ENCODE peak calls at places on chromosomes 16 and 17, in four cellular contexts. U, N, E and F are unnamed samples.

GRCh38 chr17:83196088-83196765 is 116.8 kb downstream of the METRNL start:
- DNase-seq in E (no peak), N (no peak), U (no peak), F (no peak)

GRCh38 chr16:13436641-13437423 is 483.1 kb upstream of the ERCC4 start:
- DNase-seq in E (no peak), N (no peak), U (no peak), F (no peak)

GRCh38 chr16:27495191-27495590 is 54.5 kb downstream of the GTF3C1 start:
- DNase-seq in E (no peak), N (no peak), U (no peak), F (no peak)

GRCh38 chr16:51317575-51317974 is 166.5 kb upstream of the SALL1 start:
- DNase-seq in E (no peak), U (no peak), N (no peak), F (no peak)

GRCh38 chr17:81715107-81715871 is 3.2 kb downstream of the SLC25A10 start:
- DNase-seq in N (no peak), E (no peak), U (no peak), F (no peak)

GRCh38 chr17:2867441-2868424 is 71.5 kb downstream of the RAP1GAP2 start:
- DNase-seq in E (no peak), U (no peak), N (no peak), F (no peak)

GRCh38 chr17:77512062-77512946 is 371.5 kb downstream of the SEC14L1 start:
- DNase-seq in E (no peak), N (no peak), U (no peak), F (no peak)

GRCh38 chr16:24610421-24610765 is 71.0 kb downstream of the RBBP6 start:
- DNase-seq in U (no peak), N (peak; percentile 4), E (no peak), F (no peak)

GRCh38 chr17:17535957-17536356 is 39.8 kb upstream of the RASD1 start:
- DNase-seq in N (no peak), E (peak; percentile 25), U (no peak), F (no peak)

GRCh38 chr17:10144456-10144855 is 54.0 kb downstream of the GAS7 start:
- DNase-seq in U (no peak), E (no peak), N (no peak), F (no peak)

GRCh38 chr17:81551458-81552243 is 502 bp downstream of the FAAP100 start:
- DNase-seq in U (no peak), E (no peak), N (no peak), F (peak; percentile 19)

GRCh38 chr17:2084129-2084765 is 29.3 kb downstream of the HIC1 start:
- DNase-seq in E (no peak), N (no peak), U (no peak), F (no peak)

GRCh38 chr17:43134774-43135453 is 9.8 kb upstream of the BRCA1 start:
- DNase-seq in N (no peak), U (no peak), E (no peak), F (no peak)

GRCh38 chr16:66334856-66335255 is 31.6 kb upstream of the CDH5 start:
- DNase-seq in E (no peak), N (no peak), U (no peak), F (no peak)

GRCh38 chr16:66946974-66947301 is 11.6 kb downstream of the CES2 start:
- DNase-seq in N (no peak), E (no peak), U (no peak), F (no peak)

GRCh38 chr17:4554441-4554996 is 665 bp downstream of the MYBBP1A start:
- DNase-seq in E (no peak), N (no peak), U (no peak), F (no peak)

GRCh38 chr17:50640701-50641338 is 6.1 kb downstream of the ABCC3 start:
- DNase-seq in U (no peak), E (no peak), N (no peak), F (no peak)

GRCh38 chr17:79133986-79134385 is 59.4 kb downstream of the ENGASE start:
- DNase-seq in E (no peak), U (no peak), N (no peak), F (no peak)

GRCh38 chr16:77833906-77834599 is 45.7 kb downstream of the VAT1L start:
- DNase-seq in E (no peak), N (no peak), U (no peak), F (no peak)

GRCh38 chr16:4393243-4393606 is 21.6 kb downstream of the VASN start:
- DNase-seq in E (no peak), U (no peak), N (no peak), F (no peak)

GRCh38 chr16:12318661-12319463 is 342.3 kb downstream of the SNX29 start:
- DNase-seq in U (no peak), E (no peak), N (no peak), F (no peak)

GRCh38 chr16:83517398-83517797 is 290.4 kb upstream of the HSBP1 start:
- DNase-seq in E (no peak), U (no peak), N (no peak), F (no peak)

GRCh38 chr17:49497147-49498036 is 2.3 kb downstream of the NGFR start:
- DNase-seq in N (peak; percentile 53), E (no peak), U (no peak), F (no peak)

GRCh38 chr16:78407191-78407590 is 307.7 kb downstream of the WWOX start:
- DNase-seq in N (no peak), E (no peak), U (no peak), F (no peak)

GRCh38 chr17:74245145-74245817 is 28.8 kb upstream of the DNAI2 start:
- DNase-seq in N (no peak), E (peak; percentile 90), U (no peak), F (no peak)

GRCh38 chr16:82782715-82783251 is 156.0 kb downstream of the CDH13 start:
- DNase-seq in U (no peak), E (no peak), N (no peak), F (no peak)

GRCh38 chr16:49826515-49826914 is 29.4 kb downstream of the ZNF423 start:
- DNase-seq in N (no peak), U (no peak), E (no peak), F (no peak)

GRCh38 chr16:51710930-51711563 is 560.0 kb upstream of the SALL1 start:
- DNase-seq in U (no peak), N (no peak), E (no peak), F (no peak)

GRCh38 chr16:82655315-82655714 is 28.5 kb downstream of the CDH13 start:
- DNase-seq in N (no peak), U (no peak), E (no peak), F (no peak)

GRCh38 chr17:48002208-48002919 is 31.5 kb downstream of the CDK5RAP3 start:
- DNase-seq in U (no peak), E (no peak), N (peak; percentile 82), F (no peak)

GRCh38 chr16:29141586-29142324 is 156.9 kb downstream of the LAT start:
- DNase-seq in N (no peak), U (no peak), E (no peak), F (no peak)

GRCh38 chr16:72110662-72111615 is 17.3 kb downstream of the DHX38 start:
- DNase-seq in E (no peak), U (no peak), N (no peak), F (no peak)

GRCh38 chr17:45370949-45371413 is 54.2 kb upstream of the MAP3K14 start:
- DNase-seq in U (no peak), N (no peak), E (no peak), F (no peak)

GRCh38 chr16:23821467-23821866 is 14.3 kb upstream of the PRKCB start:
- DNase-seq in U (no peak), E (no peak), N (no peak), F (no peak)

GRCh38 chr17:49249292-49249794 is 18.8 kb upstream of the PHOSPHO1 start:
- DNase-seq in E (no peak), N (no peak), U (no peak), F (no peak)

GRCh38 chr16:10609410-10609774 is 29.0 kb upstream of the EMP2 start:
- DNase-seq in E (no peak), N (no peak), U (no peak), F (no peak)

GRCh38 chr17:50363217-50364060 is 9.5 kb downstream of the MRPL27 start:
- DNase-seq in E (peak; percentile 74), N (no peak), U (no peak), F (no peak)

GRCh38 chr17:78159575-78160158 is 8.7 kb upstream of the SYNGR2 start:
- DNase-seq in U (no peak), E (no peak), N (no peak), F (no peak)